ENCODE peak calls at places on chromosomes 5 and 9, in ten cellular contexts. M is stomach, F is A549, Y is right lobe of liver, Z is BE2C, S is sigmoid colon, P is mammary epithelial cell, C is psoas muscle, O is BJ, R is heart left ventricle. N is an unnamed sample.

GRCh38 chr9:88953401-88954029 is 37.8 kb upstream of the S1PR3 start:
- DNase-seq in R (no peak), S (no peak), P (peak; percentile 67), F (no peak), C (no peak), Y (no peak), O (no peak), M (no peak), Z (no peak), N (no peak)

GRCh38 chr9:34072410-34072809 is 23.7 kb upstream of the UBAP2 start:
- DNase-seq in C (no peak), M (peak; percentile 26), P (peak; percentile 94), R (no peak), Z (no peak), S (no peak), F (no peak), Y (no peak), O (no peak), N (peak; percentile 99)

GRCh38 chr5:133485468-133485867 is 126.9 kb downstream of the FSTL4 start:
- DNase-seq in C (no peak), R (no peak), Z (no peak), P (no peak), O (no peak), M (no peak), Y (no peak), S (no peak), F (no peak), N (no peak)

GRCh38 chr5:12147513-12147912 is 243.3 kb upstream of the CTNND2 start:
- DNase-seq in Y (no peak), S (no peak), R (no peak), P (no peak), Z (no peak), O (no peak), C (no peak), F (no peak), M (no peak), N (no peak)

GRCh38 chr5:30605693-30606268 is 587.7 kb upstream of the CDH6 start:
- DNase-seq in Z (no peak), C (no peak), S (no peak), P (no peak), F (no peak), R (no peak), Y (no peak), M (no peak), O (no peak), N (no peak)

GRCh38 chr5:72379936-72380335 is 59.8 kb downstream of the PTCD2 start:
- DNase-seq in F (no peak), R (no peak), M (no peak), Z (no peak), Y (no peak), S (no peak), O (no peak), C (no peak), P (peak; percentile 76), N (peak; percentile 85)

GRCh38 chr5:127353761-127354160 is 63.2 kb downstream of the MEGF10 start:
- DNase-seq in R (no peak), F (no peak), Y (peak; percentile 21), P (no peak), O (no peak), Z (no peak), S (no peak), C (no peak), M (no peak), N (no peak)

GRCh38 chr9:108919517-108919916 is 14.4 kb downstream of the ELP1 start:
- DNase-seq in P (no peak), Y (no peak), Z (no peak), R (no peak), F (no peak), O (no peak), M (no peak), C (no peak), S (no peak), N (peak; percentile 29)

GRCh38 chr9:87292449-87293191 is 205.0 kb upstream of the DAPK1 start:
- DNase-seq in O (no peak), Y (no peak), R (no peak), M (no peak), Z (no peak), S (no peak), C (no peak), F (no peak), P (no peak), N (no peak)

GRCh38 chr9:87286506-87286905 is 211.2 kb upstream of the DAPK1 start:
- DNase-seq in R (no peak), Y (no peak), P (no peak), F (no peak), Z (no peak), C (no peak), O (no peak), S (no peak), M (no peak), N (no peak)

GRCh38 chr9:87285183-87285582 is 212.5 kb upstream of the DAPK1 start:
- DNase-seq in S (no peak), P (no peak), M (peak; percentile 82), F (no peak), C (no peak), R (no peak), Z (no peak), Y (peak; percentile 49), O (no peak), N (no peak)

DNA sequence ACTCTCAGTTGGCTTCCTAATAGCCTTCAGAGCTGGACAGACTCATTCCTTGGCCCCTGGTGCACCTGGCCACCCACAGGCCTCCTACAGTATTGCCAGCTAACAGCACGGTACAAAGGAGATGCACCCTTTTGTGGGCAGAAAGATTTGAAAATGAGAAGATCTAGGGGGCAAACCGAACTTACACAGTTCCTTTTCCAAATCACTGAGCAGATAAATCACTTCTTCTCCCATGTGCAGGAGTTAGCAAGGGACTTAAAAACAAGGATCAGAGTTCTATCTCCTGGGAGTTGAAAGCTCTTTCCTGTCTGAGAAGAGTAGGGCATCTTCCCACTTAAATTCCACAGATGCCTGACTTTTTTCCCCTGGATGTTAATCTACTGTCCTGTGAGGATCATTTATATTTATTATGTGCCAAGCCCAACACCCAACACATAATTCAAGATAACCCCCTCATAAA is 207.4 kb upstream of the DAPK1 start:
- DNase-seq in M (no peak), C (no peak), O (no peak), S (no peak), R (no peak), P (peak; percentile 24), Y (no peak), F (no peak), Z (no peak), N (no peak)
- TF ChIP-seq CTCF in M (no peak), C (peak; percentile 9), O (peak; percentile 51), S (no peak), R (no peak), P (peak; percentile 70), Y (peak; percentile 7), F (no peak), Z (peak; percentile 24), N (no peak)

GRCh38 chr5:135436856-135437795 is 10.0 kb downstream of the DCANP1 start:
- DNase-seq in P (no peak), Z (no peak), S (no peak), Y (no peak), C (no peak), O (no peak), R (no peak), M (no peak), F (no peak), N (no peak)

GRCh38 chr5:135435467-135436330 is 11.4 kb downstream of the DCANP1 start:
- DNase-seq in S (no peak), F (no peak), Y (no peak), C (no peak), P (no peak), R (no peak), O (no peak), M (no peak), Z (no peak), N (no peak)

GRCh38 chr5:135432113-135432512 is 15.0 kb downstream of the DCANP1 start:
- DNase-seq in C (no peak), M (no peak), R (no peak), F (no peak), P (no peak), Z (no peak), O (no peak), Y (no peak), S (no peak), N (no peak)

GRCh38 chr5:135434591-135435466 is 12.3 kb downstream of the DCANP1 start:
- DNase-seq in S (no peak), R (no peak), O (peak; percentile 46), Y (no peak), C (no peak), Z (no peak), F (no peak), M (no peak), P (no peak), N (no peak)

GRCh38 chr5:135433626-135434426 is 13.3 kb downstream of the DCANP1 start:
- DNase-seq in Y (no peak), P (no peak), R (no peak), Z (no peak), M (no peak), F (no peak), O (no peak), S (no peak), C (no peak), N (no peak)
- H3K4me3 ChIP-seq in Y (no peak overlapping the region), P (no peak overlapping the region), R (no peak overlapping the region), Z (no peak overlapping the region), M (no peak overlapping the region), F (no peak overlapping the region), O (no peak overlapping the region), S (no peak overlapping the region), C (no peak overlapping the region), N (no peak overlapping the region)

DNA sequence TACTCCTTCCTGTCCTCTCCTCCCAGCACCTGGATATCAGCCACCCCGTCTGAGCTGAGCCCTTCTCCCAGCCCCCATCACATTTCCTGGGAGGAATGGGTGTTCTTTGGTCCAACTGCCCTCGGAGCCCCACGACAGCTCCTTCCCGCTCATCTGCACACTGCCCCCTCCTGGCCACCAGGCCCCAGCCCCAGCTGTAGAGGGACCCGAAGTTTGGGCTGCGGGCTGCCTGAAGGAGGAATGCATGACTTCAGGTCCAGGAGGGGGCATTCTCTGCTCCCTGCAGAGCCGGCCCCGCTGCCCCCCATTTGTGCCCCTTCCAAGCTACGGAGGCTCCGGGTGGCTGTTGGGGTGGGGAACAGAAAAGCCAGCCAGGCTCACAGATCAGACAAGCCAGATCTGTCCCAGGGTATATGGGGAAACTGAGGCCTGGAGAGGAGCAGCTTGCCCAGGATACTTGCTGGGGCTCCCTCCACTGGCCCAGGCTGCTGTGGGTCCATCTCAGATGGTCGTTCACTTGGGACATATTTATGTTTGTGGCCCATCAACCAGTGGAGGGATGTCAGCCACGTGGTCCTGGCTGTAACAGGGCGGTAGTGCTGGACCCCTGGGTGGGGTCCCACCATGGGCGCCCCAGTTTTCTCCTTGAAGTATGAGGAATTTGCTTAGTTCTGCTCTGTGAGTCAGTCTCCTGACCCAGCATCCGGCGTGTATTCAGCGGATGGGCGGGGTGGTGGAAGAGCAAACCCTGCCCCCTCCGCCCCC is 33.1 kb downstream of the DAB2IP start:
- DNase-seq in M (peak; percentile 64), O (no peak), S (peak; percentile 78), Z (peak; percentile 72), P (no peak), C (peak; percentile 47), Y (peak; percentile 54), R (no peak), F (peak; percentile 37), N (no peak)
- TF ChIP-seq CTCF in M (peak; percentile 61), O (peak; percentile 70), S (peak; percentile 57), Z (peak; percentile 68), P (peak; percentile 76), C (peak; percentile 52), Y (peak; percentile 69), R (peak; percentile 52), F (peak; percentile 52), N (peak; percentile 80)

DNA sequence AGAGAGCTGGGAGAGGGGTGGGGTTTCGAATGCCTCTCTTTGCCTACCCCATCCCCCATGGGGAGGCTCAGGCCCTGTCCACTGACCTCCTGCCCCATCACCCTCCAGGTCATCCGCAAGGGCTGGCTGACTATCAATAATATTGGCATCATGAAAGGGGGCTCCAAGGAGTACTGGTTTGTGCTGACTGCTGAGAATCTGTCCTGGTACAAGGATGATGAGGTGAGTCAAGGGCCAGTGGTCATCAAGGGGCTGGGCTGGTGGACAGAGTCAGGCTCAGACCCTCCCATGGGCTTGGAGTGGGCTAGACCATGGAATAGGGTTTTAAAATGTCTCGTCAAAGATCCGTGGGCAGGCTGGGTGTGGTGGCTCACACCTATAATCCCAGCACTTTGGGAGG is 33.7 kb downstream of the GOLGA2 start:
- DNase-seq in F (no peak), Z (no peak), Y (no peak), R (no peak), O (no peak), M (no peak), P (no peak), S (no peak), C (no peak), N (no peak)
- H3K4me3 ChIP-seq in F (no peak overlapping the region), Z (no peak overlapping the region), Y (no peak overlapping the region), R (no peak overlapping the region), O (no peak overlapping the region), M (no peak overlapping the region), P (no peak overlapping the region), S (no peak overlapping the region), C (no peak overlapping the region), N (no peak overlapping the region)

N was measured in bronchial epithelial cell.